ENCODE peak calls at places on chromosome 12, in ten cellular contexts. K, N, Y, Q, L, E, B, C, X and A are unnamed samples.

GRCh38 chr12:56897844-56898341 is 36.3 kb downstream of the SDR9C7 start:
- DNase-seq in K (no peak), N (no peak), Y (no peak), Q (no peak), L (no peak), E (no peak), B (no peak), C (no peak), X (no peak), A (no peak)

GRCh38 chr12:67637718-67638117 is 10.8 kb upstream of the DYRK2 start:
- DNase-seq in K (no peak), N (no peak), Y (no peak), Q (no peak), L (no peak), E (no peak), B (no peak), C (no peak), X (no peak), A (no peak)

GRCh38 chr12:12777056-12777455 is 8.4 kb upstream of the APOLD1 start:
- DNase-seq in K (no peak), N (no peak), Y (no peak), Q (no peak), L (no peak), E (no peak), B (no peak), C (no peak), X (no peak), A (no peak)

GRCh38 chr12:73841963-73842362 is 695.7 kb upstream of the ATXN7L3B start:
- DNase-seq in K (no peak), N (no peak), Y (no peak), Q (no peak), L (no peak), E (no peak), B (no peak), C (no peak), X (no peak), A (no peak)

GRCh38 chr12:55847603-55848329 is 5.0 kb upstream of the MMP19 start:
- DNase-seq in K (peak; percentile 94), N (no peak), Y (peak; percentile 100), Q (peak; percentile 77), L (peak; percentile 89), E (peak; percentile 96), B (peak; percentile 48), C (peak; percentile 94), X (peak; percentile 93), A (peak; percentile 92)

GRCh38 chr12:1798734-1799067 is 21.7 kb upstream of the LRTM2 start:
- DNase-seq in K (no peak), N (no peak), Y (no peak), Q (no peak), L (no peak), E (peak; percentile 70), B (no peak), C (no peak), X (no peak), A (no peak)

GRCh38 chr12:124411291-124411878 is 116.5 kb downstream of the RFLNA start:
- DNase-seq in K (no peak), N (no peak), Y (peak; percentile 95), Q (no peak), L (no peak), E (peak; percentile 90), B (no peak), C (peak; percentile 91), X (peak; percentile 86), A (no peak)

GRCh38 chr12:52720487-52720886 is 17.2 kb upstream of the KRT77 start:
- DNase-seq in K (no peak), N (no peak), Y (no peak), Q (no peak), L (no peak), E (no peak), B (no peak), C (no peak), X (no peak), A (no peak)

GRCh38 chr12:130463259-130463658 is 125.6 kb downstream of the PIWIL1 start:
- DNase-seq in K (no peak), N (no peak), Y (no peak), Q (no peak), L (no peak), E (no peak), B (no peak), C (no peak), X (no peak), A (no peak)

GRCh38 chr12:59737725-59738463 is 142.1 kb downstream of the SLC16A7 start:
- DNase-seq in K (no peak), N (peak; percentile 28), Y (no peak), Q (no peak), L (no peak), E (no peak), B (no peak), C (no peak), X (no peak), A (no peak)

GRCh38 chr12:84056-84455 is 17.5 kb downstream of the IQSEC3 start:
- DNase-seq in K (no peak), N (no peak), Y (no peak), Q (peak; percentile 75), L (no peak), E (no peak), B (no peak), C (no peak), X (no peak), A (no peak)

GRCh38 chr12:6955462-6956331 is 4.5 kb downstream of the PTPN6 start:
- DNase-seq in K (no peak), N (no peak), Y (no peak), Q (no peak), L (peak; percentile 2), E (peak; percentile 57), B (no peak), C (no peak), X (peak; percentile 28), A (no peak)
- H3K4me1 ChIP-seq in K (peaks cover 24% of the 10 kb centered on the region), N (no peaks in the 10 kb centered on the region), Y (no peaks in the 10 kb centered on the region), Q (peaks cover 15% of the 10 kb centered on the region), L (peaks cover 44% of the 10 kb centered on the region), E (no peaks in the 10 kb centered on the region), B (peaks cover 36% of the 10 kb centered on the region), C (no peaks in the 10 kb centered on the region), X (no peaks in the 10 kb centered on the region), A (peaks cover 47% of the 10 kb centered on the region)

GRCh38 chr12:58293308-58293983 is 352.1 kb downstream of the ATP23 start:
- DNase-seq in K (no peak), N (no peak), Y (peak; percentile 15), Q (no peak), L (no peak), E (no peak), B (no peak), C (no peak), X (no peak), A (no peak)
- H3K27ac ChIP-seq in K (no peak overlapping the region), N (no peak overlapping the region), Y (no peak overlapping the region), Q (no peak overlapping the region), L (no peak overlapping the region), E (no peak overlapping the region), B (no peak overlapping the region), C (no peak overlapping the region), X (no peak overlapping the region), A (no peak overlapping the region)

GRCh38 chr12:114447274-114447716 is 41.4 kb upstream of the TBX5 start:
- DNase-seq in K (no peak), N (peak; percentile 36), Y (peak; percentile 27), Q (no peak), L (peak; percentile 23), E (no peak), B (no peak), C (no peak), X (no peak), A (no peak)

GRCh38 chr12:114447799-114448617 is 42.1 kb upstream of the TBX5 start:
- DNase-seq in K (no peak), N (no peak), Y (no peak), Q (no peak), L (no peak), E (no peak), B (no peak), C (no peak), X (no peak), A (no peak)

GRCh38 chr12:114450019-114450418 is 44.1 kb upstream of the TBX5 start:
- DNase-seq in K (no peak), N (no peak), Y (no peak), Q (no peak), L (no peak), E (no peak), B (no peak), C (no peak), X (no peak), A (no peak)

GRCh38 chr12:114450511-114451300 is 44.8 kb upstream of the TBX5 start:
- DNase-seq in K (no peak), N (peak; percentile 33), Y (no peak), Q (no peak), L (no peak), E (no peak), B (no peak), C (no peak), X (no peak), A (no peak)

DNA sequence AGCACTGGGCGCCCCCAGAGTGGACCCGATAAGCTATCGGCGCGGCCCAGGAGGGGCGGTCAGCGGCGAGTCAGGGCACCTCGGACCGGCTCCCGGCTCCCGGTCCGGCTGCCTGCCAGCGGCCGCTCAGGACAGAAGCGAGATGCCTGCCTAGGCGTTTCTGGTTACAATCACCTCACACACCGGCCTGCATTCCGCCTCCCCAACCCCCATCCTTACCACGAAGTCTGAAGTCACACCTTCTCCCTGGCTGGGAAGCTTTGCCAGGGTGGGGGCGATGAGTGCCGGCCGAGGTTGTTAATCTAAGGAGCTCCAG is 42.6 kb upstream of the TBX5 start:
- DNase-seq in K (no peak), N (peak; percentile 71), Y (no peak), Q (no peak), L (no peak), E (no peak), B (no peak), C (no peak), X (no peak), A (no peak)
- H3K27me3 ChIP-seq in K (peaks cover 26% of the 10 kb centered on the region), N (peaks cover 74% of the 10 kb centered on the region), Y (peaks cover 96% of the 10 kb centered on the region), Q (peaks cover 56% of the 10 kb centered on the region), L (peaks cover 92% of the 10 kb centered on the region), E (no peaks in the 10 kb centered on the region), B (no peaks in the 10 kb centered on the region), C (peaks cover 3% of the 10 kb centered on the region), X (no peaks in the 10 kb centered on the region), A (peaks cover 90% of the 10 kb centered on the region)

GRCh38 chr12:121939992-121940766 is 21.8 kb downstream of the CFAP251 start:
- DNase-seq in K (no peak), N (peak; percentile 83), Y (no peak), Q (no peak), L (no peak), E (no peak), B (no peak), C (no peak), X (no peak), A (no peak)

GRCh38 chr12:121934318-121934682 is 15.9 kb downstream of the CFAP251 start:
- DNase-seq in K (no peak), N (no peak), Y (no peak), Q (no peak), L (no peak), E (no peak), B (no peak), C (no peak), X (no peak), A (no peak)

GRCh38 chr12:121939190-121939589 is 20.8 kb downstream of the CFAP251 start:
- DNase-seq in K (no peak), N (no peak), Y (no peak), Q (no peak), L (no peak), E (no peak), B (no peak), C (no peak), X (no peak), A (no peak)

GRCh38 chr12:121933522-121934317 is 15.3 kb downstream of the CFAP251 start:
- DNase-seq in K (no peak), N (peak; percentile 93), Y (peak; percentile 63), Q (no peak), L (no peak), E (no peak), B (no peak), C (no peak), X (no peak), A (no peak)

GRCh38 chr12:121937654-121938053 is 19.3 kb downstream of the CFAP251 start:
- DNase-seq in K (no peak), N (no peak), Y (no peak), Q (no peak), L (no peak), E (no peak), B (no peak), C (no peak), X (no peak), A (no peak)
- H3K4me1 ChIP-seq in K (no peaks in the 10 kb centered on the region), N (peaks cover 9% of the 10 kb centered on the region), Y (no peaks in the 10 kb centered on the region), Q (no peaks in the 10 kb centered on the region), L (no peaks in the 10 kb centered on the region), E (no peaks in the 10 kb centered on the region), B (no peaks in the 10 kb centered on the region), C (no peaks in the 10 kb centered on the region), X (no peaks in the 10 kb centered on the region), A (no peaks in the 10 kb centered on the region)